ENCODE peak calls at places on chromosomes 3 and 15, in eight cellular contexts. Z is AG08395, S is Right ventricle myocardium superior, E is dermis microvascular lymphatic vessel endothelial cell, G is GM23338, I is left ventricle myocardium inferior, Q is HTR-8/SVneo, C is GM23248. V is an unnamed sample.
A peak's percentile ranks its signal among the peaks of the same experiment; 100 is the strongest.

GRCh38 chr15:75483961-75484360 is 32.5 kb upstream of the SIN3A start:
- DNase-seq in Z (no peak), S (no peak), E (no peak), G (no peak), I (no peak), Q (no peak), C (no peak), V (no peak)

GRCh38 chr15:62568702-62569101 is 403.6 kb upstream of the C2CD4B start:
- DNase-seq in Z (no peak), S (no peak), E (no peak), G (no peak), I (no peak), Q (no peak), C (no peak), V (no peak)

GRCh38 chr15:48868549-48868948 is 9.4 kb upstream of the EID1 start:
- DNase-seq in Z (peak; percentile 47), S (no peak), E (no peak), G (no peak), I (no peak), Q (peak; percentile 35), C (peak; percentile 68), V (no peak)

GRCh38 chr15:39300451-39301153 is 280.3 kb upstream of the THBS1 start:
- DNase-seq in Z (peak; percentile 48), S (no peak), E (no peak), G (no peak), I (no peak), Q (peak; percentile 36), C (peak; percentile 83), V (no peak)

GRCh38 chr3:29486917-29487316 is 206.0 kb downstream of the RBMS3 start:
- DNase-seq in Z (no peak), S (no peak), E (no peak), G (no peak), I (no peak), Q (no peak), C (no peak), V (no peak)

GRCh38 chr15:101521563-101521962 is 32.1 kb upstream of the PCSK6 start:
- DNase-seq in Z (no peak), S (no peak), E (no peak), G (no peak), I (no peak), Q (no peak), C (no peak), V (no peak)

GRCh38 chr15:35506272-35506870 is 39.6 kb downstream of the DPH6 start:
- DNase-seq in Z (no peak), S (no peak), E (no peak), G (peak; percentile 10), I (no peak), Q (no peak), C (no peak), V (no peak)

GRCh38 chr15:85277847-85278246 is 102.6 kb upstream of the AKAP13 start:
- DNase-seq in Z (no peak), S (no peak), E (no peak), G (no peak), I (no peak), Q (no peak), C (no peak), V (no peak)

GRCh38 chr3:129277829-129278271 is 820 bp upstream of the HMCES start:
- DNase-seq in Z (no peak), S (no peak), E (no peak), G (peak; percentile 53), I (no peak), Q (no peak), C (peak; percentile 47), V (no peak)

GRCh38 chr3:9222049-9222448 is 27.4 kb downstream of the SRGAP3 start:
- DNase-seq in Z (no peak), S (no peak), E (no peak), G (no peak), I (no peak), Q (no peak), C (no peak), V (no peak)